ENCODE peak calls at places on chromosomes 5 and 9, in six cellular contexts. One of them, this sample, is unnamed.

GRCh38 chr5:34684281-34684979 is 28.3 kb downstream of the RAI14 start:
- DNase-seq in H7: no peak
- DNase-seq in H1: no peak
- DNase-seq in stomach: no peak
- DNase-seq in lung: no peak
- DNase-seq in mammary epithelial cell: peak
- DNase-seq in this sample: peak

GRCh38 chr5:116084231-116084630 is 594 bp upstream of the COMMD10 start:
- DNase-seq in H7: peak
- DNase-seq in H1: no peak
- DNase-seq in stomach: peak
- DNase-seq in lung: no peak
- DNase-seq in mammary epithelial cell: peak
- DNase-seq in this sample: peak

GRCh38 chr9:114083693-114084092 is 5.6 kb upstream of the AMBP start:
- DNase-seq in H7: no peak
- DNase-seq in H1: no peak
- DNase-seq in stomach: no peak
- DNase-seq in lung: no peak
- DNase-seq in mammary epithelial cell: no peak
- DNase-seq in this sample: peak

GRCh38 chr9:131585375-131585774 is 40.1 kb downstream of the PRRT1B start:
- DNase-seq in H7: no peak
- DNase-seq in H1: no peak
- DNase-seq in stomach: no peak
- DNase-seq in lung: no peak
- DNase-seq in mammary epithelial cell: no peak
- DNase-seq in this sample: no peak

GRCh38 chr5:73104326-73104725 is 16.0 kb upstream of the TMEM171 start:
- DNase-seq in H7: no peak
- DNase-seq in H1: no peak
- DNase-seq in stomach: no peak
- DNase-seq in lung: no peak
- DNase-seq in mammary epithelial cell: no peak
- DNase-seq in this sample: no peak

GRCh38 chr5:92050970-92051369 is 667.9 kb upstream of the ARRDC3 start:
- DNase-seq in H7: peak
- DNase-seq in H1: no peak
- DNase-seq in stomach: no peak
- DNase-seq in lung: no peak
- DNase-seq in mammary epithelial cell: no peak
- DNase-seq in this sample: no peak

GRCh38 chr9:136629879-136630661 is 32.6 kb upstream of the EGFL7 start:
- DNase-seq in H7: peak
- DNase-seq in H1: peak
- DNase-seq in stomach: peak
- DNase-seq in lung: peak
- DNase-seq in mammary epithelial cell: peak
- DNase-seq in this sample: peak

GRCh38 chr5:53545744-53546143 is 14.7 kb upstream of the NDUFS4 start:
- DNase-seq in H7: peak
- DNase-seq in H1: peak
- DNase-seq in stomach: no peak
- DNase-seq in lung: no peak
- DNase-seq in mammary epithelial cell: no peak
- DNase-seq in this sample: no peak

GRCh38 chr5:102453716-102454115 is 45.1 kb downstream of the SLCO6A1 start:
- DNase-seq in H7: no peak
- DNase-seq in H1: no peak
- DNase-seq in stomach: no peak
- DNase-seq in lung: no peak
- DNase-seq in mammary epithelial cell: no peak
- DNase-seq in this sample: no peak

GRCh38 chr5:55850839-55851674 is at the start of gene IL31RA:
- DNase-seq in H7: no peak
- DNase-seq in H1: no peak
- DNase-seq in stomach: no peak
- DNase-seq in lung: no peak
- DNase-seq in mammary epithelial cell: peak
- DNase-seq in this sample: peak

GRCh38 chr5:110823571-110823970 is 84.8 kb downstream of the SLC25A46 start:
- DNase-seq in H7: no peak
- DNase-seq in H1: no peak
- DNase-seq in stomach: no peak
- DNase-seq in lung: no peak
- DNase-seq in mammary epithelial cell: no peak
- DNase-seq in this sample: no peak

GRCh38 chr9:86655147-86655546 is 292.2 kb downstream of the GAS1 start:
- DNase-seq in H7: no peak
- DNase-seq in H1: no peak
- DNase-seq in stomach: no peak
- DNase-seq in lung: no peak
- DNase-seq in mammary epithelial cell: no peak
- DNase-seq in this sample: peak

GRCh38 chr9:129464972-129465833 is 155.7 kb downstream of the C9orf50 start:
- DNase-seq in H7: peak
- DNase-seq in H1: no peak
- DNase-seq in stomach: no peak
- DNase-seq in lung: no peak
- DNase-seq in mammary epithelial cell: peak
- DNase-seq in this sample: peak

GRCh38 chr5:6359941-6360683 is 18.2 kb downstream of the MED10 start:
- DNase-seq in H7: no peak
- DNase-seq in H1: no peak
- DNase-seq in stomach: no peak
- DNase-seq in lung: no peak
- DNase-seq in mammary epithelial cell: no peak
- DNase-seq in this sample: no peak

GRCh38 chr9:120882935-120883607 is 6.1 kb upstream of the PHF19 start:
- DNase-seq in H7: no peak
- DNase-seq in H1: no peak
- DNase-seq in stomach: no peak
- DNase-seq in lung: no peak
- DNase-seq in mammary epithelial cell: peak
- DNase-seq in this sample: no peak

GRCh38 chr5:159465604-159466003 is 135.3 kb upstream of the IL12B start:
- DNase-seq in H7: no peak
- DNase-seq in H1: no peak
- DNase-seq in stomach: no peak
- DNase-seq in lung: peak
- DNase-seq in mammary epithelial cell: no peak
- DNase-seq in this sample: no peak

GRCh38 chr5:32280656-32281081 is 32.1 kb downstream of the MTMR12 start:
- DNase-seq in H7: no peak
- DNase-seq in H1: no peak
- DNase-seq in stomach: no peak
- DNase-seq in lung: no peak
- DNase-seq in mammary epithelial cell: no peak
- DNase-seq in this sample: no peak

GRCh38 chr9:133129001-133129799 is 8.2 kb upstream of the RALGDS start:
- DNase-seq in H7: no peak
- DNase-seq in H1: no peak
- DNase-seq in stomach: no peak
- DNase-seq in lung: no peak
- DNase-seq in mammary epithelial cell: no peak
- DNase-seq in this sample: no peak

GRCh38 chr5:175895215-175895614 is 23.8 kb downstream of the CPLX2 start:
- DNase-seq in H7: no peak
- DNase-seq in H1: no peak
- DNase-seq in stomach: no peak
- DNase-seq in lung: no peak
- DNase-seq in mammary epithelial cell: no peak
- DNase-seq in this sample: no peak

GRCh38 chr9:130866474-130866965 is 30.1 kb downstream of the QRFP start:
- DNase-seq in H7: peak
- DNase-seq in H1: peak
- DNase-seq in stomach: peak
- DNase-seq in lung: peak
- DNase-seq in mammary epithelial cell: peak
- DNase-seq in this sample: peak

GRCh38 chr9:120343416-120343815 is 236.6 kb downstream of the CDK5RAP2 start:
- DNase-seq in H7: no peak
- DNase-seq in H1: no peak
- DNase-seq in stomach: no peak
- DNase-seq in lung: no peak
- DNase-seq in mammary epithelial cell: no peak
- DNase-seq in this sample: no peak

GRCh38 chr5:141437208-141437607 is 6.9 kb downstream of the PCDHGA12 start:
- DNase-seq in H7: no peak
- DNase-seq in H1: no peak
- DNase-seq in stomach: no peak
- DNase-seq in lung: no peak
- DNase-seq in mammary epithelial cell: no peak
- DNase-seq in this sample: no peak
- H3K4me3 ChIP-seq in H7: no peak
- H3K4me3 ChIP-seq in H1: no peak
- H3K4me3 ChIP-seq in stomach: no peak
- H3K4me3 ChIP-seq in lung: no peak
- H3K4me3 ChIP-seq in mammary epithelial cell: no peak
- H3K4me3 ChIP-seq in this sample: no peak

GRCh38 chr9:38067611-38067891 is 1.5 kb downstream of the SHB start:
- DNase-seq in H7: peak
- DNase-seq in H1: no peak
- DNase-seq in stomach: peak
- DNase-seq in lung: no peak
- DNase-seq in mammary epithelial cell: no peak
- DNase-seq in this sample: no peak

GRCh38 chr9:38066907-38067610 is 2.0 kb downstream of the SHB start:
- DNase-seq in H7: peak
- DNase-seq in H1: no peak
- DNase-seq in stomach: peak
- DNase-seq in lung: peak
- DNase-seq in mammary epithelial cell: peak
- DNase-seq in this sample: no peak

GRCh38 chr9:38064842-38065368 is 4.1 kb downstream of the SHB start:
- DNase-seq in H7: no peak
- DNase-seq in H1: no peak
- DNase-seq in stomach: no peak
- DNase-seq in lung: no peak
- DNase-seq in mammary epithelial cell: no peak
- DNase-seq in this sample: no peak

GRCh38 chr9:38066167-38066906 is 2.7 kb downstream of the SHB start:
- DNase-seq in H7: peak
- DNase-seq in H1: no peak
- DNase-seq in stomach: no peak
- DNase-seq in lung: no peak
- DNase-seq in mammary epithelial cell: peak
- DNase-seq in this sample: no peak

GRCh38 chr9:38065369-38066075 is 3.5 kb downstream of the SHB start:
- DNase-seq in H7: no peak
- DNase-seq in H1: no peak
- DNase-seq in stomach: no peak
- DNase-seq in lung: no peak
- DNase-seq in mammary epithelial cell: no peak
- DNase-seq in this sample: no peak
- H3K4me3 ChIP-seq in H7: no peak
- H3K4me3 ChIP-seq in H1: peak
- H3K4me3 ChIP-seq in stomach: peak
- H3K4me3 ChIP-seq in lung: no peak
- H3K4me3 ChIP-seq in mammary epithelial cell: peak
- H3K4me3 ChIP-seq in this sample: no peak

GRCh38 chr9:14347408-14348224 is 33.7 kb upstream of the NFIB start:
- DNase-seq in H7: peak
- DNase-seq in H1: no peak
- DNase-seq in stomach: no peak
- DNase-seq in lung: no peak
- DNase-seq in mammary epithelial cell: peak
- DNase-seq in this sample: no peak
- H3K4me3 ChIP-seq in H7: peak
- H3K4me3 ChIP-seq in H1: peak
- H3K4me3 ChIP-seq in stomach: peak
- H3K4me3 ChIP-seq in lung: peak
- H3K4me3 ChIP-seq in mammary epithelial cell: peak
- H3K4me3 ChIP-seq in this sample: peak

GRCh38 chr5:167916706-167917105 is 374.7 kb upstream of the WWC1 start:
- DNase-seq in H7: peak
- DNase-seq in H1: no peak
- DNase-seq in stomach: no peak
- DNase-seq in lung: no peak
- DNase-seq in mammary epithelial cell: peak
- DNase-seq in this sample: peak
- H3K4me3 ChIP-seq in H7: no peak
- H3K4me3 ChIP-seq in H1: no peak
- H3K4me3 ChIP-seq in stomach: no peak
- H3K4me3 ChIP-seq in lung: no peak
- H3K4me3 ChIP-seq in mammary epithelial cell: no peak
- H3K4me3 ChIP-seq in this sample: no peak

DNA sequence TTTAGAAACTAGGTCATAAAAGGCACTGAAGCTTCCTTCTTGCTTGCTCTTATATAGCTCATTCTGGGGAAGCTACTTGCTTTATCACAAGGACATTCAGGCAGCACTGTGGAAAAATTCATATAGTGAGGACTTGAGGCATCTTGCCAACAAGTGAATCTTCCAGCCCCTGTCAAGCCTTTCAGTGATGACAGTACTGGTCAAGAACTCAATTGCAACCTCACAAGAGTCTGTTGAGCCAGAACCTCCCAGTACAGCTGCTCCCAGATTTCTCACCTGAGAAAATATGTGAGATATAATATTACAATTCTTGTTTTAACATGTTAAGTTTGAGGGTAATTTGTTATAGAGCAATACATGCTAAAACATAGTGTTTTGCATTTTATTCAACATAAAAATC is 2011.0 kb upstream of the NUDT12 start:
- DNase-seq in H7: no peak
- DNase-seq in H1: no peak
- DNase-seq in stomach: no peak
- DNase-seq in lung: no peak
- DNase-seq in mammary epithelial cell: no peak
- DNase-seq in this sample: no peak
- H3K4me3 ChIP-seq in H7: no peak
- H3K4me3 ChIP-seq in H1: no peak
- H3K4me3 ChIP-seq in stomach: no peak
- H3K4me3 ChIP-seq in lung: no peak
- H3K4me3 ChIP-seq in mammary epithelial cell: no peak
- H3K4me3 ChIP-seq in this sample: no peak

GRCh38 chr5:74500037-74500917 is 140.3 kb downstream of the ENC1 start:
- DNase-seq in H7: no peak
- DNase-seq in H1: no peak
- DNase-seq in stomach: no peak
- DNase-seq in lung: no peak
- DNase-seq in mammary epithelial cell: no peak
- DNase-seq in this sample: no peak
- H3K4me3 ChIP-seq in H7: no peak
- H3K4me3 ChIP-seq in H1: no peak
- H3K4me3 ChIP-seq in stomach: no peak
- H3K4me3 ChIP-seq in lung: no peak
- H3K4me3 ChIP-seq in mammary epithelial cell: no peak
- H3K4me3 ChIP-seq in this sample: no peak

GRCh38 chr5:147484708-147485020 is 25.2 kb downstream of the DPYSL3 start:
- DNase-seq in H7: no peak
- DNase-seq in H1: no peak
- DNase-seq in stomach: no peak
- DNase-seq in lung: no peak
- DNase-seq in mammary epithelial cell: no peak
- DNase-seq in this sample: no peak
- H3K4me3 ChIP-seq in H7: no peak
- H3K4me3 ChIP-seq in H1: no peak
- H3K4me3 ChIP-seq in stomach: no peak
- H3K4me3 ChIP-seq in lung: no peak
- H3K4me3 ChIP-seq in mammary epithelial cell: no peak
- H3K4me3 ChIP-seq in this sample: no peak

GRCh38 chr9:101434990-101435389 is 584 bp downstream of the ALDOB start:
- DNase-seq in H7: no peak
- DNase-seq in H1: no peak
- DNase-seq in stomach: no peak
- DNase-seq in lung: no peak
- DNase-seq in mammary epithelial cell: no peak
- DNase-seq in this sample: no peak
- H3K4me3 ChIP-seq in H7: no peak
- H3K4me3 ChIP-seq in H1: no peak
- H3K4me3 ChIP-seq in stomach: no peak
- H3K4me3 ChIP-seq in lung: no peak
- H3K4me3 ChIP-seq in mammary epithelial cell: no peak
- H3K4me3 ChIP-seq in this sample: no peak